ENCODE peak calls at places on chromosomes 16 and 17, in eight cellular contexts. One of them, this sample, is unnamed. For H3K9me3, the result is how much of the 10 kb centered on the place peaks cover.

GRCh38 chr17:60139438-60140285 is 10.1 kb upstream of the CA4 start:
- DNase-seq in testis: peak
- DNase-seq in ovary: peak
- DNase-seq in uterus: peak
- DNase-seq in lung: peak
- DNase-seq in CD8-positive, alpha-beta T cell: peak
- DNase-seq in Peyer's patch: peak
- DNase-seq in H9: peak
- DNase-seq in this sample: peak

GRCh38 chr17:50365165-50365564 is 7.8 kb downstream of the MRPL27 start:
- DNase-seq in testis: no peak
- DNase-seq in ovary: no peak
- DNase-seq in uterus: no peak
- DNase-seq in lung: no peak
- DNase-seq in CD8-positive, alpha-beta T cell: no peak
- DNase-seq in Peyer's patch: no peak
- DNase-seq in H9: no peak
- DNase-seq in this sample: no peak

GRCh38 chr16:8888951-8889892 is 7.1 kb downstream of the LITAFD start:
- DNase-seq in testis: no peak
- DNase-seq in ovary: no peak
- DNase-seq in uterus: no peak
- DNase-seq in lung: no peak
- DNase-seq in CD8-positive, alpha-beta T cell: no peak
- DNase-seq in Peyer's patch: peak
- DNase-seq in H9: no peak
- DNase-seq in this sample: no peak

GRCh38 chr16:84075376-84075775 is 32.8 kb upstream of the SLC38A8 start:
- DNase-seq in testis: no peak
- DNase-seq in ovary: no peak
- DNase-seq in uterus: no peak
- DNase-seq in lung: no peak
- DNase-seq in CD8-positive, alpha-beta T cell: no peak
- DNase-seq in Peyer's patch: no peak
- DNase-seq in H9: no peak
- DNase-seq in this sample: no peak

GRCh38 chr17:15169676-15170075 is 95.5 kb downstream of the PMP22 start:
- DNase-seq in testis: no peak
- DNase-seq in ovary: no peak
- DNase-seq in uterus: no peak
- DNase-seq in lung: no peak
- DNase-seq in CD8-positive, alpha-beta T cell: no peak
- DNase-seq in Peyer's patch: no peak
- DNase-seq in H9: no peak
- DNase-seq in this sample: peak

GRCh38 chr16:8493885-8494487 is 96.3 kb downstream of the TMEM114 start:
- DNase-seq in testis: no peak
- DNase-seq in ovary: no peak
- DNase-seq in uterus: no peak
- DNase-seq in lung: no peak
- DNase-seq in CD8-positive, alpha-beta T cell: no peak
- DNase-seq in Peyer's patch: no peak
- DNase-seq in H9: peak
- DNase-seq in this sample: no peak

GRCh38 chr16:81548901-81549546 is 104.4 kb downstream of the CMIP start:
- DNase-seq in testis: no peak
- DNase-seq in ovary: no peak
- DNase-seq in uterus: no peak
- DNase-seq in lung: no peak
- DNase-seq in CD8-positive, alpha-beta T cell: no peak
- DNase-seq in Peyer's patch: peak
- DNase-seq in H9: no peak
- DNase-seq in this sample: no peak

GRCh38 chr17:83064732-83065659 is 14.4 kb upstream of the METRNL start:
- DNase-seq in testis: peak
- DNase-seq in ovary: peak
- DNase-seq in uterus: peak
- DNase-seq in lung: peak
- DNase-seq in CD8-positive, alpha-beta T cell: peak
- DNase-seq in Peyer's patch: peak
- DNase-seq in H9: peak
- DNase-seq in this sample: no peak

GRCh38 chr17:65346166-65346565 is 209.0 kb downstream of the RGS9 start:
- DNase-seq in testis: no peak
- DNase-seq in ovary: no peak
- DNase-seq in uterus: no peak
- DNase-seq in lung: no peak
- DNase-seq in CD8-positive, alpha-beta T cell: no peak
- DNase-seq in Peyer's patch: peak
- DNase-seq in H9: no peak
- DNase-seq in this sample: no peak

GRCh38 chr17:58706351-58707140 is 14.1 kb downstream of the RAD51C start:
- DNase-seq in testis: no peak
- DNase-seq in ovary: no peak
- DNase-seq in uterus: no peak
- DNase-seq in lung: no peak
- DNase-seq in CD8-positive, alpha-beta T cell: no peak
- DNase-seq in Peyer's patch: no peak
- DNase-seq in H9: no peak
- DNase-seq in this sample: no peak

GRCh38 chr16:534089-534635 is 6.7 kb downstream of the CAPN15 start:
- DNase-seq in testis: no peak
- DNase-seq in ovary: no peak
- DNase-seq in uterus: no peak
- DNase-seq in lung: no peak
- DNase-seq in CD8-positive, alpha-beta T cell: no peak
- DNase-seq in Peyer's patch: peak
- DNase-seq in H9: no peak
- DNase-seq in this sample: no peak

GRCh38 chr16:81442909-81443687 is 1.5 kb upstream of the CMIP start:
- DNase-seq in testis: no peak
- DNase-seq in ovary: no peak
- DNase-seq in uterus: no peak
- DNase-seq in lung: no peak
- DNase-seq in CD8-positive, alpha-beta T cell: no peak
- DNase-seq in Peyer's patch: no peak
- DNase-seq in H9: no peak
- DNase-seq in this sample: no peak

GRCh38 chr16:1403733-1404132 is 10.8 kb downstream of the UNKL start:
- DNase-seq in testis: no peak
- DNase-seq in ovary: no peak
- DNase-seq in uterus: no peak
- DNase-seq in lung: no peak
- DNase-seq in CD8-positive, alpha-beta T cell: no peak
- DNase-seq in Peyer's patch: no peak
- DNase-seq in H9: no peak
- DNase-seq in this sample: no peak

GRCh38 chr16:6777624-6778023 is 555.0 kb upstream of the RBFOX1 start:
- DNase-seq in testis: no peak
- DNase-seq in ovary: no peak
- DNase-seq in uterus: no peak
- DNase-seq in lung: no peak
- DNase-seq in CD8-positive, alpha-beta T cell: no peak
- DNase-seq in Peyer's patch: no peak
- DNase-seq in H9: no peak
- DNase-seq in this sample: no peak

GRCh38 chr16:88992351-88993005 is 15.5 kb upstream of the CBFA2T3 start:
- DNase-seq in testis: no peak
- DNase-seq in ovary: no peak
- DNase-seq in uterus: no peak
- DNase-seq in lung: no peak
- DNase-seq in CD8-positive, alpha-beta T cell: no peak
- DNase-seq in Peyer's patch: no peak
- DNase-seq in H9: no peak
- DNase-seq in this sample: no peak

DNA sequence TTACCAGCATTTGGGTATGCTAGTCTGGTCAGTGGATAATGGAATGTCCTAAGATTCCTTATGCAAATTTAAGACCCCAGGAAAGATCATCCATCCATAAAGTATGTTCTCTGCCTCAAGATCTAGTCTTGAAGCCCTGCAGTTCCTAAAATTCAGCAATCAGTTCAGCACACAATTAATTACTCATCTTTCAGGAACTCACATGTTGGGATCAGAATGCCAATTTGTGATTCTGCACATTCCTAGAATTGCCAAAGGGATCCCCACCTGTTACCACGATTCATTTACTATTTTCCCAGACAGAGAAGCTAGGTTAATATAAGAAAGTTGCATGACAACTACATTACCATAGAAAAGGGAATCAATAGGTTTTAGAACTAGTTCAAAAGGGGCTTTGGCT is 3.2 kb downstream of the OR2C1 start:
- DNase-seq in testis: no peak
- DNase-seq in ovary: no peak
- DNase-seq in uterus: no peak
- DNase-seq in lung: no peak
- DNase-seq in CD8-positive, alpha-beta T cell: no peak
- DNase-seq in Peyer's patch: no peak
- DNase-seq in H9: no peak
- DNase-seq in this sample: no peak
- H3K9me3 ChIP-seq in testis: under half
- H3K9me3 ChIP-seq in ovary: under half
- H3K9me3 ChIP-seq in uterus: under half
- H3K9me3 ChIP-seq in lung: under half
- H3K9me3 ChIP-seq in CD8-positive, alpha-beta T cell: under half
- H3K9me3 ChIP-seq in Peyer's patch: under half
- H3K9me3 ChIP-seq in H9: under half
- H3K9me3 ChIP-seq in this sample: under half

GRCh38 chr16:85251225-85251760 is 139.0 kb upstream of the CIBAR2 start:
- DNase-seq in testis: no peak
- DNase-seq in ovary: no peak
- DNase-seq in uterus: no peak
- DNase-seq in lung: no peak
- DNase-seq in CD8-positive, alpha-beta T cell: no peak
- DNase-seq in Peyer's patch: no peak
- DNase-seq in H9: no peak
- DNase-seq in this sample: no peak
- H3K27ac ChIP-seq in testis: no peak
- H3K27ac ChIP-seq in ovary: no peak
- H3K27ac ChIP-seq in uterus: no peak
- H3K27ac ChIP-seq in lung: no peak
- H3K27ac ChIP-seq in CD8-positive, alpha-beta T cell: no peak
- H3K27ac ChIP-seq in Peyer's patch: no peak
- H3K27ac ChIP-seq in H9: no peak
- H3K27ac ChIP-seq in this sample: no peak

DNA sequence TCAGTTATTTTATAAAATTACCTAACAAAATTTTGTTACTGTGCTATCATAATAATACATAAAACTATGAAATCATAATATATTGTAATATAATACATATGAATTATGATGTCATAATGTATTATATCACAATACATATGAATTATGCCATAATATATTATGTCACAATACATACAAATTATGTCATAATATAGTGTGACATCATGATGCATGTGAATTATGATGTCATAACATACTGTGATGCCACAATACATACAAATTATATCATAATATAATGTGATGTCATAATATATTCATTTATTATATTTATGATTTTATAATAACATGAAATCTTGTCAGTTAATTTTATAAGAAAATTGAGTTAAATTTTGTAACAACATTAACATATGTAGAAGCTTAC is 2021.6 kb downstream of the TP53TG3F start:
- DNase-seq in testis: no peak
- DNase-seq in ovary: no peak
- DNase-seq in uterus: no peak
- DNase-seq in lung: no peak
- DNase-seq in CD8-positive, alpha-beta T cell: no peak
- DNase-seq in Peyer's patch: no peak
- DNase-seq in H9: no peak
- DNase-seq in this sample: no peak
- H3K9me3 ChIP-seq in testis: under half
- H3K9me3 ChIP-seq in ovary: under half
- H3K9me3 ChIP-seq in uterus: under half
- H3K9me3 ChIP-seq in lung: under half
- H3K9me3 ChIP-seq in CD8-positive, alpha-beta T cell: under half
- H3K9me3 ChIP-seq in Peyer's patch: under half
- H3K9me3 ChIP-seq in H9: half or more
- H3K9me3 ChIP-seq in this sample: under half

DNA sequence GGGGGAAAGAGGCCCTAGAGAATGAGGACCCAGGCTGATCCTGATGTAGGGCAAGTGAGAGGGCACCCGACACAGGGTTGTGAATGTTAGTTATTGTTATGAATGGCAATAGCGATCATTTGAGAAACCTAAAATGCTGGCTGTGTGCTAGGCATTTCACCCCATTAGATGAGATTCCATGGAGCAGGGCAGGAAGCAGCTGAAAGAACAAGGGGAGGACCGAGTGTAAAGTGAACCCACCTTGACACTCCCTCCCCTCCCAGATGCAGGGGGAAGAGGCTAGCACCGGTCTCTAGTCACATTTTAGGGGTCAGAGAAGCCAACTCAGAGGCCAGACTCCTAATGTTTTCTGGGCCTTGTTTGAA is 553 bp upstream of the CORO6 start:
- DNase-seq in testis: no peak
- DNase-seq in ovary: no peak
- DNase-seq in uterus: no peak
- DNase-seq in lung: no peak
- DNase-seq in CD8-positive, alpha-beta T cell: no peak
- DNase-seq in Peyer's patch: no peak
- DNase-seq in H9: no peak
- DNase-seq in this sample: no peak
- H3K27ac ChIP-seq in testis: no peak
- H3K27ac ChIP-seq in ovary: no peak
- H3K27ac ChIP-seq in uterus: no peak
- H3K27ac ChIP-seq in lung: peak
- H3K27ac ChIP-seq in CD8-positive, alpha-beta T cell: no peak
- H3K27ac ChIP-seq in Peyer's patch: no peak
- H3K27ac ChIP-seq in H9: no peak
- H3K27ac ChIP-seq in this sample: no peak

GRCh38 chr16:35414563-35414962 is 1955.2 kb downstream of the TP53TG3F start:
- DNase-seq in testis: no peak
- DNase-seq in ovary: no peak
- DNase-seq in uterus: no peak
- DNase-seq in lung: no peak
- DNase-seq in CD8-positive, alpha-beta T cell: no peak
- DNase-seq in Peyer's patch: no peak
- DNase-seq in H9: no peak
- DNase-seq in this sample: no peak

GRCh38 chr16:35411156-35411555 is 1951.7 kb downstream of the TP53TG3F start:
- DNase-seq in testis: no peak
- DNase-seq in ovary: no peak
- DNase-seq in uterus: no peak
- DNase-seq in lung: no peak
- DNase-seq in CD8-positive, alpha-beta T cell: no peak
- DNase-seq in Peyer's patch: no peak
- DNase-seq in H9: no peak
- DNase-seq in this sample: no peak

GRCh38 chr16:35409503-35409902 is 1950.1 kb downstream of the TP53TG3F start:
- DNase-seq in testis: no peak
- DNase-seq in ovary: no peak
- DNase-seq in uterus: no peak
- DNase-seq in lung: no peak
- DNase-seq in CD8-positive, alpha-beta T cell: no peak
- DNase-seq in Peyer's patch: no peak
- DNase-seq in H9: no peak
- DNase-seq in this sample: no peak

GRCh38 chr16:35410438-35410837 is 1951.0 kb downstream of the TP53TG3F start:
- DNase-seq in testis: no peak
- DNase-seq in ovary: no peak
- DNase-seq in uterus: no peak
- DNase-seq in lung: no peak
- DNase-seq in CD8-positive, alpha-beta T cell: no peak
- DNase-seq in Peyer's patch: no peak
- DNase-seq in H9: no peak
- DNase-seq in this sample: no peak

GRCh38 chr16:35414139-35414538 is 1954.7 kb downstream of the TP53TG3F start:
- DNase-seq in testis: no peak
- DNase-seq in ovary: no peak
- DNase-seq in uterus: no peak
- DNase-seq in lung: no peak
- DNase-seq in CD8-positive, alpha-beta T cell: no peak
- DNase-seq in Peyer's patch: no peak
- DNase-seq in H9: no peak
- DNase-seq in this sample: no peak
- H3K9me3 ChIP-seq in testis: under half
- H3K9me3 ChIP-seq in ovary: under half
- H3K9me3 ChIP-seq in uterus: under half
- H3K9me3 ChIP-seq in lung: under half
- H3K9me3 ChIP-seq in CD8-positive, alpha-beta T cell: under half
- H3K9me3 ChIP-seq in Peyer's patch: under half
- H3K9me3 ChIP-seq in H9: under half
- H3K9me3 ChIP-seq in this sample: under half